ENCODE peak calls at places on chromosomes 1 and 21, in ten cellular contexts. One of them, this sample, is unnamed.

GRCh38 chr1:246681822-246682221 is 42.4 kb upstream of the SCCPDH start:
- DNase-seq in D721Med: no peak
- DNase-seq in left ventricle myocardium inferior: peak; percentile 75
- DNase-seq in brain microvascular endothelial cell: no peak
- DNase-seq in adrenal gland: no peak
- DNase-seq in spleen: no peak
- DNase-seq in GM12865: no peak
- DNase-seq in lung: no peak
- DNase-seq in PC-9: no peak
- DNase-seq in astrocyte of the spinal cord: no peak
- DNase-seq in this sample: no peak

GRCh38 chr1:71231751-71232150 is 150.9 kb upstream of the ZRANB2 start:
- DNase-seq in D721Med: no peak
- DNase-seq in left ventricle myocardium inferior: no peak
- DNase-seq in brain microvascular endothelial cell: no peak
- DNase-seq in adrenal gland: no peak
- DNase-seq in spleen: no peak
- DNase-seq in GM12865: no peak
- DNase-seq in lung: no peak
- DNase-seq in PC-9: no peak
- DNase-seq in astrocyte of the spinal cord: no peak
- DNase-seq in this sample: no peak

GRCh38 chr1:113681596-113682337 is 77.5 kb downstream of the PHTF1 start:
- DNase-seq in D721Med: no peak
- DNase-seq in left ventricle myocardium inferior: no peak
- DNase-seq in brain microvascular endothelial cell: no peak
- DNase-seq in adrenal gland: no peak
- DNase-seq in spleen: no peak
- DNase-seq in GM12865: no peak
- DNase-seq in lung: no peak
- DNase-seq in PC-9: no peak
- DNase-seq in astrocyte of the spinal cord: no peak
- DNase-seq in this sample: no peak

GRCh38 chr1:98119793-98120192 is 199.0 kb upstream of the DPYD start:
- DNase-seq in D721Med: no peak
- DNase-seq in left ventricle myocardium inferior: no peak
- DNase-seq in brain microvascular endothelial cell: no peak
- DNase-seq in adrenal gland: no peak
- DNase-seq in spleen: no peak
- DNase-seq in GM12865: peak; percentile 2
- DNase-seq in lung: no peak
- DNase-seq in PC-9: no peak
- DNase-seq in astrocyte of the spinal cord: peak; percentile 24
- DNase-seq in this sample: peak; percentile 63

GRCh38 chr1:47440052-47440848 is 2.4 kb downstream of the FOXD2 start:
- DNase-seq in D721Med: no peak
- DNase-seq in left ventricle myocardium inferior: no peak
- DNase-seq in brain microvascular endothelial cell: no peak
- DNase-seq in adrenal gland: no peak
- DNase-seq in spleen: peak; percentile 31
- DNase-seq in GM12865: no peak
- DNase-seq in lung: no peak
- DNase-seq in PC-9: no peak
- DNase-seq in astrocyte of the spinal cord: no peak
- DNase-seq in this sample: no peak

GRCh38 chr21:33414068-33414467 is 10.9 kb downstream of the IFNGR2 start:
- DNase-seq in D721Med: no peak
- DNase-seq in left ventricle myocardium inferior: no peak
- DNase-seq in brain microvascular endothelial cell: no peak
- DNase-seq in adrenal gland: no peak
- DNase-seq in spleen: no peak
- DNase-seq in GM12865: no peak
- DNase-seq in lung: no peak
- DNase-seq in PC-9: no peak
- DNase-seq in astrocyte of the spinal cord: no peak
- DNase-seq in this sample: no peak

GRCh38 chr1:12477301-12477700 is 140.7 kb downstream of the DHRS3 start:
- DNase-seq in D721Med: no peak
- DNase-seq in left ventricle myocardium inferior: no peak
- DNase-seq in brain microvascular endothelial cell: peak; percentile 42
- DNase-seq in adrenal gland: no peak
- DNase-seq in spleen: no peak
- DNase-seq in GM12865: no peak
- DNase-seq in lung: no peak
- DNase-seq in PC-9: no peak
- DNase-seq in astrocyte of the spinal cord: no peak
- DNase-seq in this sample: no peak

GRCh38 chr1:178688244-178688643 is 36.8 kb upstream of the RALGPS2 start:
- DNase-seq in D721Med: no peak
- DNase-seq in left ventricle myocardium inferior: no peak
- DNase-seq in brain microvascular endothelial cell: no peak
- DNase-seq in adrenal gland: no peak
- DNase-seq in spleen: no peak
- DNase-seq in GM12865: no peak
- DNase-seq in lung: no peak
- DNase-seq in PC-9: no peak
- DNase-seq in astrocyte of the spinal cord: no peak
- DNase-seq in this sample: peak; percentile 75

GRCh38 chr21:38438476-38438893 is 59.8 kb downstream of the ERG start:
- DNase-seq in D721Med: no peak
- DNase-seq in left ventricle myocardium inferior: peak; percentile 67
- DNase-seq in brain microvascular endothelial cell: peak; percentile 97
- DNase-seq in adrenal gland: peak; percentile 67
- DNase-seq in spleen: peak; percentile 80
- DNase-seq in GM12865: no peak
- DNase-seq in lung: peak; percentile 50
- DNase-seq in PC-9: no peak
- DNase-seq in astrocyte of the spinal cord: peak; percentile 72
- DNase-seq in this sample: peak; percentile 90

GRCh38 chr1:89670168-89670567 is 37.2 kb downstream of the LRRC8C start:
- DNase-seq in D721Med: no peak
- DNase-seq in left ventricle myocardium inferior: no peak
- DNase-seq in brain microvascular endothelial cell: peak; percentile 28
- DNase-seq in adrenal gland: no peak
- DNase-seq in spleen: no peak
- DNase-seq in GM12865: peak; percentile 93
- DNase-seq in lung: no peak
- DNase-seq in PC-9: no peak
- DNase-seq in astrocyte of the spinal cord: peak; percentile 54
- DNase-seq in this sample: no peak

GRCh38 chr1:37073752-37074151 is 39.4 kb upstream of the GRIK3 start:
- DNase-seq in D721Med: peak; percentile 63
- DNase-seq in left ventricle myocardium inferior: no peak
- DNase-seq in brain microvascular endothelial cell: no peak
- DNase-seq in adrenal gland: no peak
- DNase-seq in spleen: peak; percentile 45
- DNase-seq in GM12865: no peak
- DNase-seq in lung: no peak
- DNase-seq in PC-9: no peak
- DNase-seq in astrocyte of the spinal cord: no peak
- DNase-seq in this sample: no peak

GRCh38 chr21:42218836-42219605 is at the start of gene ABCG1:
- DNase-seq in D721Med: peak; percentile 64
- DNase-seq in left ventricle myocardium inferior: peak; percentile 54
- DNase-seq in brain microvascular endothelial cell: no peak
- DNase-seq in adrenal gland: peak; percentile 70
- DNase-seq in spleen: peak; percentile 91
- DNase-seq in GM12865: no peak
- DNase-seq in lung: no peak
- DNase-seq in PC-9: no peak
- DNase-seq in astrocyte of the spinal cord: no peak
- DNase-seq in this sample: peak; percentile 30

GRCh38 chr1:160161965-160162705 is 10.7 kb downstream of the ATP1A4 start:
- DNase-seq in D721Med: no peak
- DNase-seq in left ventricle myocardium inferior: no peak
- DNase-seq in brain microvascular endothelial cell: peak; percentile 17
- DNase-seq in adrenal gland: no peak
- DNase-seq in spleen: no peak
- DNase-seq in GM12865: peak; percentile 53
- DNase-seq in lung: no peak
- DNase-seq in PC-9: no peak
- DNase-seq in astrocyte of the spinal cord: peak; percentile 38
- DNase-seq in this sample: peak; percentile 17

GRCh38 chr1:202806845-202807366 is 1.3 kb downstream of the KDM5B start:
- DNase-seq in D721Med: peak; percentile 52
- DNase-seq in left ventricle myocardium inferior: peak; percentile 18
- DNase-seq in brain microvascular endothelial cell: no peak
- DNase-seq in adrenal gland: no peak
- DNase-seq in spleen: peak; percentile 85
- DNase-seq in GM12865: no peak
- DNase-seq in lung: no peak
- DNase-seq in PC-9: no peak
- DNase-seq in astrocyte of the spinal cord: no peak
- DNase-seq in this sample: peak; percentile 53

GRCh38 chr1:48109390-48110009 is 112.3 kb upstream of the TRABD2B start:
- DNase-seq in D721Med: no peak
- DNase-seq in left ventricle myocardium inferior: no peak
- DNase-seq in brain microvascular endothelial cell: peak; percentile 61
- DNase-seq in adrenal gland: no peak
- DNase-seq in spleen: no peak
- DNase-seq in GM12865: peak; percentile 40
- DNase-seq in lung: no peak
- DNase-seq in PC-9: no peak
- DNase-seq in astrocyte of the spinal cord: peak; percentile 62
- DNase-seq in this sample: peak; percentile 74

GRCh38 chr1:221759436-221759835 is 17.5 kb upstream of the DUSP10 start:
- DNase-seq in D721Med: no peak
- DNase-seq in left ventricle myocardium inferior: no peak
- DNase-seq in brain microvascular endothelial cell: peak; percentile 28
- DNase-seq in adrenal gland: no peak
- DNase-seq in spleen: no peak
- DNase-seq in GM12865: no peak
- DNase-seq in lung: no peak
- DNase-seq in PC-9: no peak
- DNase-seq in astrocyte of the spinal cord: peak; percentile 18
- DNase-seq in this sample: no peak

DNA sequence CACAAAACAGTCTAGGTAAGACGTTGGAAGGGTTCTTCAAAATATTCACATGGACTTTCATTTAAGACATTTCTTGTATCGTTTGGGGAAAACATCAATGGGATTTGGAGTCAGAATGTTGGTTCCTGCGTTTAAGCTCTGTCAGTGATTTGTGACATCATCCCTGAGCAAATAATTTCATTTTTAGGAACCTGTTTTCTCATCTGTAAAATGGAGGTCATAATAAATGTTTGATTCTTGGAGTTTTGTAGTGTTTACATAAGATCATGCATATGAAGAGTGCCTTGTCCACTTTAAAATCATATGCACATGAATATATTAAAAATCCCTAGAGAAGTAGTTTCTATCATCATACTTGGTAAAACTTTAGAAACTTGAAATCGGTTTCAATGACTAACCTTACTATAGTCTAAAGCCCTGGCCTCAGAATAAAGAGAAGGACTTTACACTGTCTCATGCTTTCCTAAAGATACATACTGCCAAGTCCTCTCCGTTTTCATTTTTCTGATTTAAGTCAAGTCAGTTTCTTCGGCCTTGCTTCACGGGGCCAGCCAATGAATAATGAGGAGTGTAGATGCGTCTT is 178.4 kb downstream of the ADSS2 start:
- DNase-seq in D721Med: no peak
- DNase-seq in left ventricle myocardium inferior: no peak
- DNase-seq in brain microvascular endothelial cell: no peak
- DNase-seq in adrenal gland: no peak
- DNase-seq in spleen: no peak
- DNase-seq in GM12865: no peak
- DNase-seq in lung: no peak
- DNase-seq in PC-9: no peak
- DNase-seq in astrocyte of the spinal cord: no peak
- DNase-seq in this sample: no peak
- TF ChIP-seq CTCF in D721Med: no peak
- TF ChIP-seq CTCF in left ventricle myocardium inferior: no peak
- TF ChIP-seq CTCF in brain microvascular endothelial cell: no peak
- TF ChIP-seq CTCF in adrenal gland: no peak
- TF ChIP-seq CTCF in spleen: no peak
- TF ChIP-seq CTCF in GM12865: no peak
- TF ChIP-seq CTCF in lung: no peak
- TF ChIP-seq CTCF in PC-9: peak; percentile 8
- TF ChIP-seq CTCF in astrocyte of the spinal cord: no peak
- TF ChIP-seq CTCF in this sample: no peak

DNA sequence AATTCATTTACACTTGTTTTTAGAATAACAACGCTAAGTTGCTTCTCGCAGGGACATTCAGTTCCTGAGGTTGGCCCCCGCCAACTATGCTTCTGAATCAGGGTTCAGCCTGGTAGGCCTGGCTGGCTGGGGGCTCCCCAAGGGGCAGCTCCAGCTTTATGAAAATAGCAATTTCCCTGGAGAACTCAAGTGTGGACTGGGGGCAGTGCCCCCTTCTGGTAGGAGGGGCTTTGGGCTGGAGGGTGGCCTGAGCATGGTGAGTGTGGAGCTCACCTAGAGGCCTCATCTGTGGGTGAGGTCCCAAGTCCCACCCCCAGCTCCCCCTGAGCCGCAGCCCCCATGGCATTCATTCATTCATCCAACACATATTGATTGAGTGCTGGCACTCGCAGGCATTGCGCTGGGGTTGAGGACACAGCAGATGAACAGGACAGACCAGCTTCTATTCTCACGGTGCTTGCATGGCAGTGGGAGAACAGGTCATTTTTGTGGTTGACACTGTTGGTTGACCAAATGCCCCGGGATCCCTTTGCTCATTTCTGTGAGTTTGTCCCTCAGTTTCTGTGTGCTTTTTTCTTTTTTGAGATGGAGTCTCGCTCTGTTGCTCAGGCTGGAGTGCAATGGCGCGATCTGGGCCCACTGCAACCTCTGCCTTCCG is 79.2 kb downstream of the UBIAD1 start:
- DNase-seq in D721Med: no peak
- DNase-seq in left ventricle myocardium inferior: no peak
- DNase-seq in brain microvascular endothelial cell: no peak
- DNase-seq in adrenal gland: no peak
- DNase-seq in spleen: no peak
- DNase-seq in GM12865: no peak
- DNase-seq in lung: no peak
- DNase-seq in PC-9: peak; percentile 55
- DNase-seq in astrocyte of the spinal cord: no peak
- DNase-seq in this sample: no peak
- TF ChIP-seq CTCF in D721Med: no peak
- TF ChIP-seq CTCF in left ventricle myocardium inferior: no peak
- TF ChIP-seq CTCF in brain microvascular endothelial cell: no peak
- TF ChIP-seq CTCF in adrenal gland: no peak
- TF ChIP-seq CTCF in spleen: no peak
- TF ChIP-seq CTCF in GM12865: no peak
- TF ChIP-seq CTCF in lung: no peak
- TF ChIP-seq CTCF in PC-9: no peak
- TF ChIP-seq CTCF in astrocyte of the spinal cord: no peak
- TF ChIP-seq CTCF in this sample: no peak

GRCh38 chr21:35603471-35603870 is 456.9 kb downstream of the SETD4 start:
- DNase-seq in D721Med: no peak
- DNase-seq in left ventricle myocardium inferior: no peak
- DNase-seq in brain microvascular endothelial cell: no peak
- DNase-seq in adrenal gland: no peak
- DNase-seq in spleen: no peak
- DNase-seq in GM12865: no peak
- DNase-seq in lung: no peak
- DNase-seq in PC-9: no peak
- DNase-seq in astrocyte of the spinal cord: no peak
- DNase-seq in this sample: no peak
- TF ChIP-seq CTCF in D721Med: no peak
- TF ChIP-seq CTCF in left ventricle myocardium inferior: no peak
- TF ChIP-seq CTCF in brain microvascular endothelial cell: peak; percentile 19
- TF ChIP-seq CTCF in adrenal gland: no peak
- TF ChIP-seq CTCF in spleen: no peak
- TF ChIP-seq CTCF in GM12865: no peak
- TF ChIP-seq CTCF in lung: no peak
- TF ChIP-seq CTCF in PC-9: no peak
- TF ChIP-seq CTCF in astrocyte of the spinal cord: no peak
- TF ChIP-seq CTCF in this sample: no peak

GRCh38 chr1:44543064-44543815 is 131.0 kb downstream of the TMEM53 start:
- DNase-seq in D721Med: peak; percentile 74
- DNase-seq in left ventricle myocardium inferior: no peak
- DNase-seq in brain microvascular endothelial cell: no peak
- DNase-seq in adrenal gland: no peak
- DNase-seq in spleen: no peak
- DNase-seq in GM12865: no peak
- DNase-seq in lung: no peak
- DNase-seq in PC-9: no peak
- DNase-seq in astrocyte of the spinal cord: no peak
- DNase-seq in this sample: no peak
- TF ChIP-seq CTCF in D721Med: no peak
- TF ChIP-seq CTCF in left ventricle myocardium inferior: no peak
- TF ChIP-seq CTCF in brain microvascular endothelial cell: no peak
- TF ChIP-seq CTCF in adrenal gland: no peak
- TF ChIP-seq CTCF in spleen: no peak
- TF ChIP-seq CTCF in GM12865: no peak
- TF ChIP-seq CTCF in lung: no peak
- TF ChIP-seq CTCF in PC-9: no peak
- TF ChIP-seq CTCF in astrocyte of the spinal cord: no peak
- TF ChIP-seq CTCF in this sample: no peak

This sample was measured in MCF 10A.